ENCODE peak calls at places on chromosomes 13 and 19, in eight cellular contexts. H is hepatocyte; V is left lung; I is upper lobe of right lung; S is GM10248; A is AG04449; O is choroid plexus epithelial cell; M is activated CD8-positive, alpha-beta T cell treated with anti-CD3 and anti-CD28 coated beads for 36 hours. N is an unnamed sample.

GRCh38 chr19:18193388-18194207 is 580 bp downstream of the MPV17L2 start:
- DNase-seq in H (no peak), S (no peak), O (no peak), M (peak; percentile 18), V (peak; percentile 38), A (no peak), I (no peak), N (no peak)

GRCh38 chr13:30690282-30691188 is 44.8 kb upstream of the ALOX5AP start:
- DNase-seq in M (no peak), I (peak; percentile 80), A (peak; percentile 90), O (peak; percentile 99), S (no peak), V (peak; percentile 80), H (peak; percentile 75), N (no peak)

GRCh38 chr13:51645154-51645650 is 60.9 kb downstream of the WDFY2 start:
- DNase-seq in S (peak; percentile 23), A (no peak), O (peak; percentile 92), M (peak; percentile 47), I (no peak), H (peak; percentile 47), V (no peak), N (no peak)

GRCh38 chr13:40653558-40654318 is 12.7 kb downstream of the FOXO1 start:
- DNase-seq in O (no peak), H (no peak), V (no peak), M (peak; percentile 46), S (no peak), I (no peak), A (no peak), N (no peak)

GRCh38 chr19:11479470-11480080 is 1.3 kb downstream of the ELAVL3 start:
- DNase-seq in V (no peak), S (peak; percentile 56), O (peak; percentile 15), A (no peak), M (peak; percentile 32), I (no peak), H (peak; percentile 67), N (peak; percentile 76)

GRCh38 chr19:50639121-50640112 is at the start of gene SYT3:
- DNase-seq in S (peak; percentile 56), V (no peak), I (peak; percentile 79), O (peak; percentile 46), A (no peak), H (peak; percentile 72), M (peak; percentile 52), N (peak; percentile 57)

GRCh38 chr19:1725100-1726064 is 27.9 kb upstream of the ONECUT3 start:
- DNase-seq in I (no peak), M (peak; percentile 61), V (no peak), S (peak; percentile 86), H (peak; percentile 75), A (no peak), O (peak; percentile 54), N (peak; percentile 72)

GRCh38 chr13:43411741-43412140 is 375.0 kb downstream of the ENOX1 start:
- DNase-seq in M (no peak), O (no peak), A (no peak), V (no peak), I (no peak), H (no peak), S (no peak), N (no peak)

GRCh38 chr13:75010941-75011340 is 471.0 kb downstream of the TBC1D4 start:
- DNase-seq in H (no peak), O (no peak), V (no peak), I (no peak), M (no peak), S (no peak), A (no peak), N (no peak)

GRCh38 chr19:5356918-5357317 is 16.3 kb upstream of the PTPRS start:
- DNase-seq in H (no peak), O (no peak), A (no peak), I (no peak), M (no peak), S (no peak), V (no peak), N (no peak)

GRCh38 chr13:112992931-112993700 is 24.1 kb downstream of the MCF2L start:
- DNase-seq in V (no peak), H (no peak), I (no peak), M (no peak), S (no peak), A (no peak), O (no peak), N (no peak)

GRCh38 chr13:90365130-90365529 is 982.4 kb upstream of the MIR17HG start:
- DNase-seq in H (peak; percentile 5), M (no peak), O (peak; percentile 69), S (no peak), A (no peak), I (no peak), V (no peak), N (no peak)

GRCh38 chr13:108272333-108272732 is 2.8 kb downstream of the TNFSF13B start:
- DNase-seq in A (no peak), V (no peak), H (no peak), S (no peak), I (no peak), M (no peak), O (peak; percentile 19), N (no peak)

DNA sequence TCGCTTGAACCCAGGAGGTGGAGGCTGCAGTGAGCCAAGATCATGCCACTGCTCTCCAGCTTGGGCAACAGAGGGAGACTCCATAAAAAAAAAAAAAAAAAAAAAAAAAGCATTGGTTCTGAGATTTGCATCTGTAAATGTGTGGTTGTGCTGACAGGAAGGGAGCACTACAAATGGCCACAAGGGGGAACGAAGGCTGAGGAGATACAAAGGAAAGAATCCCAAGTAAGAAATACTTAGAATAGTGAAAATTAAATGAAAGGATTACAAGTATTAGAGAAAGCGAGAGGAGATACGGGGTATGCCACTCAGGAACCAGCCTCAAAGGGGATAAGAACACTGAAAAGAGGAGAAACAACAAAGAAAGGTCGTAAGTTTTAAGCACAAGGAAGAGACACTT is 284.9 kb downstream of the KLF12 start:
- DNase-seq in S (no peak), M (peak; percentile 43), I (no peak), H (peak; percentile 42), O (peak; percentile 80), A (no peak), V (no peak), N (no peak)
- TF ChIP-seq CTCF in S (peak; percentile 30), M (peak; percentile 32), I (peak; percentile 21), H (peak; percentile 45), O (peak; percentile 75), A (peak; percentile 36), V (no peak), N (peak; percentile 63)

GRCh38 chr19:22601906-22602630 is 32.1 kb upstream of the ZNF492 start:
- DNase-seq in V (no peak), H (no peak), S (no peak), I (no peak), M (no peak), O (no peak), A (no peak), N (no peak)

GRCh38 chr19:22605275-22606211 is 28.6 kb upstream of the ZNF492 start:
- DNase-seq in H (no peak), I (no peak), S (no peak), O (no peak), M (no peak), V (no peak), A (no peak), N (no peak)

GRCh38 chr19:22604571-22605274 is 29.4 kb upstream of the ZNF492 start:
- DNase-seq in S (no peak), V (no peak), I (no peak), A (no peak), H (no peak), O (no peak), M (no peak), N (no peak)

GRCh38 chr19:22602631-22603272 is 31.4 kb upstream of the ZNF492 start:
- DNase-seq in V (no peak), I (no peak), H (no peak), A (no peak), S (no peak), O (no peak), M (no peak), N (no peak)

DNA sequence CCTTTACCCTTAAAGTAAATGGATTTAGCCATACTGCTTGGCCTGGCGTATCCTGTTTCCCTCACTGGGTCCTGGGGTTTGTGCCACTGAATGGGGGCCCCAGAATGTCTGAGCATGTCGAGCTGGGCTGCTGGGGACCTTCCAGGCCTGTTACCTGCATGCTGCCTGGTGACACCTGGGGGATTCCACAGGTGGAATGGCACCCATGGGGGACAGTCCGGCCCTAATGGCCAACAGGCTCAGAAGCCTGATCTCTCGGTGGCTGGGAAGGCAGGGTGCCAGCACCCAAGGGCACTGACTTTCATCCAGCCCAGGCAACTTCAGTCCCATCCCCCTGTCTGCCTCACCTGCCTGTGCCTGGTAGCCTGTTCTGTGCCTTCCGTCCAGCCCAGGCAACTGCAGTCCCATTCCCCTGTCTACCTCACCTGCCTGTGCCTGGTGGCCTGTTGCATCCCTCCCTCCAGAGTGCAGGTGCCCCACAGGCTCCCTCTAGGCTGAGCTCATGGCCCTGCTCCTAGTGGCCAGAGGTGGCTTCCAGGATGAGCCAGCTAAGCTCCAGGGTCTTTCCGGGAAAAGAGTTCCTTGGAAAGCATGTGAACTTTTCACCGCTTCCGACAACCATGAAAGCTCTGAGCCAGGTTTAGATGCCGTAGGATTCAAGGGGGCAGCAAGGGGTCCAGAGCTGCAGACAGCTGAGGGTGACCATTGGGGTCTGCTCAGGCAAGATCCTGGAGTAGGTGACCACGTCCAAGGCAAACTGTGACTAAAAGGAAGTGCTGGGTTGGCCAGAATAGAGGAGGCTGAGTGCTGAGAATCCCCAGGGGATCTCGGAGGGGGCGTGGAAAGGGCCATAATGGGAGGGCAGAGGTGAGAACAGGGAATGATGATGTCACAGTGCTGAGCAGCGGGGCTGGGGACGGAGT is 30.3 kb upstream of the ZNF492 start:
- DNase-seq in S (no peak), I (no peak), V (no peak), O (no peak), A (no peak), H (no peak), M (no peak), N (no peak)
- TF ChIP-seq CTCF in S (no peak), I (no peak), V (no peak), O (no peak), A (no peak), H (no peak), M (no peak), N (no peak)

DNA sequence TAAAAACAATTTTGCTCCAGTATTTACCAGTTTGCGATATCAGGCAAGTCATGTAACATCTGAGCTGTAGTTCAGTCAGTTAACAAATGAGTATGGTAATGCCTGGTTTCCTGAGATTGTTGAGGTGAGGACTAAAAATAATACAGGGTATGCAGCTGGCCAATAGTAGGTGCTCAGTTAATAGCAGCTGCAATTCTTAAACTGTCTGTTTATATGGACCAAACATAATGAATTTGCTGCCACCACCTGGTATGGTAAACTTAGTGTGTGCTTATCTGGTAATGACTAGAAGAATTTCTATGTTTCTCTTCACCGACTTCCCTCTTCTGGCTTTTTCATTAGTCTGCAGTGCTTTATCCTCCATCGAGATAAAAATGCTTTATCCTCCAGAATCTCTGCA is 9.1 kb downstream of the ZMYM2 start:
- DNase-seq in H (no peak), I (no peak), S (no peak), O (peak; percentile 13), M (no peak), V (no peak), A (no peak), N (no peak)
- TF ChIP-seq CTCF in H (no peak), I (no peak), S (no peak), O (no peak), M (no peak), V (no peak), A (no peak), N (no peak)

DNA sequence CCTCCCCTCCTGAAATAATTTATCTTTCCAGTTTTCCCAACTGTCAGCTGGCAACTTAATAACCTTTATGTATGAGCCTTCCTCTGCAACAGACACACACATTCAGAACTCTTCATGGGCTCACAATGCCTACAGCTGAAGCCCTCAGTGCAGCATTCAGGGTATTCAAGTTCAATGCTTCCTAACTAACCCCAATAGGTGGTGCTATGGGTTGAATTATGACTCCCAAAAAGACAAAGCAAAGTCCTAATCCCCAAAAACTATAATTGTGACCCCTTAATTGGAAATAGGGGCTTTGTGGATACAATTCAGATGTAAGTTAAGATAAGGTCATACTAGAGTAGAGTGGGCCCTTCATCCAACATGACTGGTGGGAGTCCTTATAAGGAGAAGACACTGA is 202.2 kb downstream of the SUCLA2 start:
- DNase-seq in V (no peak), S (no peak), I (no peak), O (peak; percentile 72), H (no peak), A (no peak), M (no peak), N (no peak)
- TF ChIP-seq CTCF in V (no peak), S (peak; percentile 23), I (no peak), O (peak; percentile 69), H (peak; percentile 15), A (peak; percentile 25), M (peak; percentile 16), N (no peak)

N was measured in neural crest cell.